ENCODE peak calls at places on chromosome 2, in nine cellular contexts. C, Q, W, F, L, S, E, I and D are unnamed samples.
A peak's percentile ranks its signal among the peaks of the same experiment; 100 is the strongest.

GRCh38 chr2:71101656-71102055 is 28.4 kb downstream of the MCEE start:
- DNase-seq in C (no peak), Q (no peak), W (no peak), F (no peak), L (no peak), S (no peak), E (no peak), I (no peak), D (no peak)

GRCh38 chr2:241855245-241855887 is 3.3 kb downstream of the PDCD1 start:
- DNase-seq in C (no peak), Q (no peak), W (no peak), F (no peak), L (no peak), S (no peak), E (peak; percentile 4), I (no peak), D (no peak)

GRCh38 chr2:191501390-191502168 is 176.4 kb upstream of the NABP1 start:
- DNase-seq in C (no peak), Q (no peak), W (no peak), F (no peak), L (no peak), S (peak; percentile 33), E (no peak), I (no peak), D (no peak)

GRCh38 chr2:112841399-112842044 is 4.9 kb upstream of the IL1B start:
- DNase-seq in C (no peak), Q (no peak), W (no peak), F (no peak), L (no peak), S (no peak), E (no peak), I (no peak), D (peak; percentile 74)

GRCh38 chr2:74834806-74835755 is 1.2 kb downstream of the HK2 start:
- DNase-seq in C (peak; percentile 42), Q (peak; percentile 73), W (peak; percentile 89), F (peak; percentile 28), L (peak; percentile 74), S (peak; percentile 31), E (peak; percentile 23), I (no peak), D (peak; percentile 79)

GRCh38 chr2:228367356-228367755 is 185.9 kb upstream of the SPHKAP start:
- DNase-seq in C (no peak), Q (no peak), W (no peak), F (peak; percentile 33), L (no peak), S (no peak), E (no peak), I (no peak), D (no peak)

GRCh38 chr2:207515671-207516070 is 14.1 kb upstream of the CREB1 start:
- DNase-seq in C (no peak), Q (no peak), W (no peak), F (no peak), L (no peak), S (no peak), E (no peak), I (no peak), D (no peak)

GRCh38 chr2:129909648-129910418 is 69.6 kb upstream of the RAB6C start:
- DNase-seq in C (no peak), Q (no peak), W (no peak), F (no peak), L (no peak), S (no peak), E (no peak), I (no peak), D (no peak)

GRCh38 chr2:201883559-201883958 is 77.2 kb downstream of the CDK15 start:
- DNase-seq in C (peak; percentile 54), Q (no peak), W (no peak), F (peak; percentile 24), L (no peak), S (no peak), E (no peak), I (no peak), D (peak; percentile 13)

GRCh38 chr2:88753833-88754584 is 62.5 kb downstream of the RPIA start:
- DNase-seq in C (no peak), Q (no peak), W (no peak), F (no peak), L (no peak), S (no peak), E (no peak), I (no peak), D (no peak)

GRCh38 chr2:65537651-65538385 is 105.4 kb upstream of the SPRED2 start:
- DNase-seq in C (no peak), Q (no peak), W (no peak), F (no peak), L (no peak), S (no peak), E (no peak), I (no peak), D (no peak)

GRCh38 chr2:226649871-226650660 is 149.6 kb downstream of the IRS1 start:
- DNase-seq in C (peak; percentile 62), Q (peak; percentile 87), W (peak; percentile 84), F (peak; percentile 80), L (peak; percentile 13), S (peak; percentile 31), E (peak; percentile 77), I (no peak), D (peak; percentile 62)

GRCh38 chr2:99961567-99961913 is 180.8 kb downstream of the AFF3 start:
- DNase-seq in C (no peak), Q (no peak), W (no peak), F (no peak), L (no peak), S (no peak), E (no peak), I (no peak), D (no peak)

GRCh38 chr2:119841550-119841949 is 81.8 kb downstream of the PTPN4 start:
- DNase-seq in C (no peak), Q (no peak), W (no peak), F (no peak), L (no peak), S (no peak), E (no peak), I (no peak), D (no peak)

GRCh38 chr2:222575618-222576017 is 80.3 kb downstream of the FARSB start:
- DNase-seq in C (no peak), Q (no peak), W (no peak), F (no peak), L (no peak), S (no peak), E (no peak), I (no peak), D (no peak)

GRCh38 chr2:234996467-234997270 is 44.9 kb downstream of the SH3BP4 start:
- DNase-seq in C (no peak), Q (peak; percentile 63), W (peak; percentile 96), F (peak; percentile 57), L (no peak), S (peak; percentile 47), E (no peak), I (no peak), D (no peak)

GRCh38 chr2:198483046-198483445 is 678.7 kb downstream of the PLCL1 start:
- DNase-seq in C (no peak), Q (no peak), W (no peak), F (no peak), L (no peak), S (no peak), E (no peak), I (no peak), D (no peak)

GRCh38 chr2:227503433-227504406 is 31.8 kb downstream of the AGFG1 start:
- DNase-seq in C (peak; percentile 37), Q (peak; percentile 69), W (no peak), F (peak; percentile 62), L (no peak), S (peak; percentile 58), E (peak; percentile 57), I (no peak), D (no peak)

GRCh38 chr2:170201262-170201661 is 23.3 kb downstream of the MYO3B start:
- DNase-seq in C (no peak), Q (no peak), W (no peak), F (no peak), L (no peak), S (no peak), E (no peak), I (no peak), D (no peak)